ENCODE peak calls at places on chromosome 1, in seven cellular contexts. L, K, P, E, M, B and X are unnamed samples.

GRCh38 chr1:235642943-235643371 is 6.6 kb downstream of the GNG4 start:
- DNase-seq in K (no peak), E (no peak), P (no peak), M (no peak), B (no peak), L (no peak), X (no peak)

GRCh38 chr1:31417148-31417547 is 4.1 kb downstream of the SERINC2 start:
- DNase-seq in P (no peak), L (no peak), B (no peak), K (no peak), M (no peak), E (no peak), X (no peak)

GRCh38 chr1:2480236-2480985 is 4.3 kb downstream of the PLCH2 start:
- DNase-seq in B (no peak), K (no peak), M (no peak), P (no peak), L (no peak), E (no peak), X (peak; percentile 63)

GRCh38 chr1:210250998-210251679 is 18.5 kb downstream of the SERTAD4 start:
- DNase-seq in E (no peak), K (no peak), P (no peak), L (peak; percentile 45), M (peak; percentile 86), B (peak; percentile 61), X (no peak)

GRCh38 chr1:26780344-26780957 is 7.3 kb upstream of the PIGV start:
- DNase-seq in B (no peak), M (no peak), P (no peak), K (no peak), L (no peak), E (no peak), X (no peak)

GRCh38 chr1:54310439-54311328 is 95.5 kb downstream of the SSBP3 start:
- DNase-seq in L (no peak), K (peak; percentile 39), M (peak; percentile 86), E (no peak), P (no peak), B (no peak), X (no peak)

GRCh38 chr1:23951646-23952095 is 8.0 kb upstream of the PNRC2 start:
- DNase-seq in K (peak; percentile 78), P (peak; percentile 53), L (no peak), M (no peak), E (no peak), B (no peak), X (no peak)

GRCh38 chr1:47230692-47231313 is 1.2 kb downstream of the TAL1 start:
- DNase-seq in E (no peak), K (no peak), M (peak; percentile 80), L (no peak), P (no peak), B (no peak), X (no peak)

GRCh38 chr1:198320748-198321147 is 163.9 kb downstream of the NEK7 start:
- DNase-seq in L (no peak), E (no peak), K (no peak), M (no peak), B (no peak), P (no peak), X (no peak)

GRCh38 chr1:236181059-236181458 is 38.7 kb downstream of the GPR137B start:
- DNase-seq in M (no peak), L (no peak), K (peak; percentile 33), E (no peak), B (no peak), P (no peak), X (no peak)

GRCh38 chr1:117794073-117794472 is 135.3 kb downstream of the GDAP2 start:
- DNase-seq in B (no peak), M (no peak), L (no peak), P (no peak), K (peak; percentile 68), E (no peak), X (no peak)

GRCh38 chr1:180934563-180934962 is 21.9 kb downstream of the KIAA1614 start:
- DNase-seq in L (no peak), P (no peak), K (no peak), E (no peak), M (no peak), B (no peak), X (no peak)

GRCh38 chr1:225915538-225915991 is 8.5 kb downstream of the PYCR2 start:
- DNase-seq in E (no peak), P (no peak), K (no peak), B (no peak), M (no peak), L (no peak), X (no peak)

GRCh38 chr1:235045034-235045690 is 83.5 kb downstream of the TOMM20 start:
- DNase-seq in L (no peak), M (no peak), B (no peak), K (peak; percentile 84), P (no peak), E (no peak), X (no peak)

GRCh38 chr1:248905949-248906740 is at the start of gene PGBD2:
- DNase-seq in L (peak; percentile 94), B (peak; percentile 95), E (peak; percentile 81), P (peak; percentile 86), M (peak; percentile 99), K (peak; percentile 89), X (peak; percentile 90)
- TF ChIP-seq POLR2A in L (no peak), B (peak; percentile 86), E (peak; percentile 94), P (no peak), M (peak; percentile 94), K (peak; percentile 63), X (peak; percentile 16)

GRCh38 chr1:220843481-220844011 is 35.7 kb upstream of the HLX start:
- DNase-seq in M (no peak), B (peak; percentile 73), K (peak; percentile 55), P (no peak), L (peak; percentile 17), E (no peak), X (no peak)
- TF ChIP-seq POLR2A in M (no peak), B (no peak), K (no peak), P (no peak), L (no peak), E (no peak), X (no peak)

GRCh38 chr1:925532-926421 is 2.1 kb downstream of the SAMD11 start:
- DNase-seq in B (peak; percentile 72), P (no peak), L (peak; percentile 70), M (no peak), E (no peak), K (peak; percentile 28), X (no peak)

GRCh38 chr1:923991-924618 is 382 bp downstream of the SAMD11 start:
- DNase-seq in E (no peak), L (no peak), K (no peak), M (no peak), P (no peak), B (no peak), X (no peak)

GRCh38 chr1:921011-921837 is 2.5 kb upstream of the SAMD11 start:
- DNase-seq in P (no peak), L (peak; percentile 79), K (peak; percentile 71), E (no peak), B (peak; percentile 80), M (no peak), X (no peak)

GRCh38 chr1:924619-925323 is 1.0 kb downstream of the SAMD11 start:
- DNase-seq in B (no peak), M (peak; percentile 75), P (no peak), K (peak; percentile 36), E (no peak), L (peak; percentile 64), X (no peak)

GRCh38 chr1:923131-923990 is at the start of gene SAMD11:
- DNase-seq in P (no peak), E (no peak), L (peak; percentile 87), B (peak; percentile 90), K (peak; percentile 76), M (peak; percentile 80), X (peak; percentile 39)
- TF ChIP-seq POLR2A in P (no peak), E (no peak), L (no peak), B (no peak), K (no peak), M (no peak), X (no peak)

GRCh38 chr1:67683736-67684525 is 1.1 kb upstream of the GADD45A start:
- DNase-seq in B (no peak), L (no peak), M (no peak), E (no peak), K (peak; percentile 79), P (no peak), X (no peak)
- TF ChIP-seq POLR2A in B (no peak), L (no peak), M (no peak), E (no peak), K (no peak), P (no peak), X (no peak)

GRCh38 chr1:209063816-209064664 is 519.5 kb upstream of the CAMK1G start:
- DNase-seq in M (no peak), K (no peak), P (no peak), L (no peak), E (no peak), B (no peak), X (no peak)
- TF ChIP-seq POLR2A in M (no peak), K (no peak), P (no peak), L (no peak), E (no peak), B (no peak), X (no peak)

DNA sequence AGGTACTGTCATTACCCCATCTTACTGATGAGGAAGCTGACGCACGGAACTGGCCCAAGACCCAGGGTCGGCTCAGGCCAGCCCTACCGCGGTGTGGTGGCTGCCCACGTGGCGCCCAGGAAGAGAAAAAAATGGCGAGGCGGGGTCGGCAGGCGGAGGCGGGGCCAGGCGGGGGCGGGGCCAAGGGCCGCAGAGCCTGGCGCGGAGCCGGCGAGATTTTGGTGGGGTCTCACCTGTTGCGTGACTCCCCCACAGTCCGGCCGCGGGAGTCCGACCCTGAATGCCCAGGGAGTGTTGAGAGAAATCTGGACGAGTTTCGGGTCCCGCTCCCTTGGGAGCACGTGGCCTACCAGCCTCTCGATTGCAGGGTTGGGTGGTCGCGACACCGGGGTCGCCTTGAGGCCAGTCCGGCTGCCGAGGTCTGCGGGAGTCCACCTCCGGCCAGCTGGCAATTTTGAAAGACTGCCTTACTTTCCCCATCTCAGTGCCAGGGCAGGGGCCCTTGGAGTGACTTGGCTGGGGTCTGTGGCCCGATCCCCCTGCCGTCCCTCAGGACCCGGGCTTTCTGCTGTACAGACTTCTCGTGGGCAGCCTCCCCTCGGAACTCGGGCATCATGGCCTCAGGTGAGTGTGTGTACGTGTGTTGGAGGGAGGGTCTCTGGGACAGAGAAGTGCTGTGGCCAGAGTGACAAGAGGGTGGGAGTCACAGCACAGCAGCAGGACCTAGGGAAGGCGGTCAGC is at the start of gene AMPD2:
- DNase-seq in K (peak; percentile 89), E (peak; percentile 69), L (peak; percentile 83), B (peak; percentile 84), P (peak; percentile 61), M (peak; percentile 87), X (peak; percentile 66)
- TF ChIP-seq POLR2A in K (peak; percentile 56), E (peak; percentile 85), L (no peak), B (no peak), P (no peak), M (peak; percentile 54), X (peak; percentile 30)

GRCh38 chr1:147560756-147561472 is 19.6 kb downstream of the BCL9 start:
- DNase-seq in L (no peak), E (no peak), M (no peak), P (no peak), K (no peak), B (no peak), X (no peak)
- TF ChIP-seq POLR2A in L (no peak), E (no peak), M (no peak), P (no peak), K (no peak), B (no peak), X (no peak)